ENCODE peak calls at places on chromosomes 6 and 20, in eight cellular contexts. E is GM03348; Z is GM23248; D is astrocyte; N is nephron progenitor cell; M is EL; O is NCI-H1092 treated with DMSO at 0.1 percent for 48 hours; J is activated effector memory CD4-positive, alpha-beta T cell treated with Interleukin-2 at 50 U/mL for 16 hours. U is an unnamed sample.
A peak's percentile ranks its signal among the peaks of the same experiment; 100 is the strongest.

GRCh38 chr20:2829376-2829775 is 11.1 kb downstream of the PCED1A start:
- DNase-seq in Z (no peak), E (no peak), D (no peak), M (no peak), J (no peak), N (no peak), O (no peak), U (no peak)

GRCh38 chr6:49453221-49453620 is 9.8 kb downstream of the MMUT start:
- DNase-seq in O (no peak), Z (peak; percentile 35), D (no peak), J (no peak), M (no peak), N (no peak), E (peak; percentile 25), U (no peak)

GRCh38 chr20:51715873-51716215 is 52.3 kb downstream of the ATP9A start:
- DNase-seq in E (no peak), O (no peak), M (no peak), J (no peak), Z (no peak), D (no peak), N (no peak), U (no peak)

GRCh38 chr6:96787846-96788580 is 49.3 kb downstream of the GPR63 start:
- DNase-seq in M (no peak), J (no peak), Z (no peak), E (no peak), D (no peak), O (peak; percentile 1), N (no peak), U (no peak)

GRCh38 chr6:3239110-3239830 is 11.8 kb upstream of the TUBB2B start:
- DNase-seq in Z (no peak), E (no peak), J (no peak), O (no peak), D (no peak), M (no peak), N (no peak), U (no peak)

GRCh38 chr6:43301081-43301870 is 3.2 kb downstream of the SLC22A7 start:
- DNase-seq in E (no peak), O (no peak), D (no peak), J (no peak), M (no peak), N (no peak), Z (no peak), U (no peak)

GRCh38 chr6:121143476-121143875 is 190.8 kb downstream of the TBC1D32 start:
- DNase-seq in N (no peak), O (no peak), E (peak; percentile 3), D (peak; percentile 22), Z (peak; percentile 50), J (no peak), M (peak; percentile 1), U (peak; percentile 10)

GRCh38 chr20:5085380-5085779 is 34.4 kb downstream of the PCNA start:
- DNase-seq in J (no peak), Z (no peak), M (no peak), N (no peak), O (no peak), D (no peak), E (no peak), U (no peak)

GRCh38 chr6:103784117-103784516 is 1075.6 kb downstream of the HACE1 start:
- DNase-seq in E (no peak), M (no peak), N (no peak), J (no peak), Z (no peak), D (no peak), O (no peak), U (no peak)

GRCh38 chr6:118327237-118327636 is 220.9 kb upstream of the PLN start:
- DNase-seq in Z (no peak), O (no peak), N (no peak), M (no peak), E (no peak), J (no peak), D (no peak), U (no peak)

GRCh38 chr6:159012201-159012600 is 12.2 kb upstream of the RSPH3 start:
- DNase-seq in N (no peak), M (peak; percentile 58), O (no peak), E (no peak), Z (peak; percentile 9), J (no peak), D (peak; percentile 81), U (peak; percentile 16)

GRCh38 chr6:72182337-72183246 is 296.2 kb downstream of the RIMS1 start:
- DNase-seq in O (peak; percentile 24), E (peak; percentile 49), D (peak; percentile 40), N (peak; percentile 66), Z (peak; percentile 58), J (no peak), M (peak; percentile 31), U (peak; percentile 12)

GRCh38 chr6:135995160-135995898 is 143.8 kb downstream of the PDE7B start:
- DNase-seq in Z (peak; percentile 86), D (peak; percentile 85), J (no peak), M (peak; percentile 76), N (no peak), E (peak; percentile 59), O (no peak), U (peak; percentile 51)

GRCh38 chr6:19723533-19723932 is 113.6 kb upstream of the ID4 start:
- DNase-seq in O (no peak), E (peak; percentile 67), J (no peak), Z (peak; percentile 91), N (no peak), M (peak; percentile 85), D (peak; percentile 69), U (peak; percentile 87)

GRCh38 chr20:62551408-62552323 is 75.9 kb upstream of the GATA5 start:
- DNase-seq in O (no peak), J (no peak), D (no peak), Z (no peak), M (no peak), E (no peak), N (peak; percentile 65), U (no peak)

GRCh38 chr20:43961541-43962471 is 47.2 kb downstream of the TOX2 start:
- DNase-seq in J (no peak), E (no peak), O (no peak), N (no peak), M (no peak), D (no peak), Z (no peak), U (no peak)

GRCh38 chr6:29442670-29443184 is 3.6 kb downstream of the OR10C1 start:
- DNase-seq in O (no peak), D (no peak), J (no peak), M (no peak), N (no peak), Z (no peak), E (no peak), U (no peak)

GRCh38 chr6:13681305-13682061 is 30.2 kb downstream of the RANBP9 start:
- DNase-seq in M (no peak), N (no peak), J (no peak), D (no peak), E (no peak), O (no peak), Z (no peak), U (no peak)

GRCh38 chr6:116876635-116877611 is at the start of gene RFX6:
- DNase-seq in E (peak; percentile 15), M (no peak), O (no peak), J (no peak), D (no peak), N (peak; percentile 61), Z (no peak), U (no peak)

GRCh38 chr20:33732166-33732970 is 572 bp downstream of the ZNF341 start:
- DNase-seq in M (no peak), N (no peak), D (peak; percentile 55), O (peak; percentile 89), J (no peak), Z (peak; percentile 84), E (peak; percentile 18), U (peak; percentile 85)

GRCh38 chr6:157962601-157963084 is 19.0 kb upstream of the SYNJ2 start:
- DNase-seq in N (no peak), D (peak; percentile 66), O (no peak), Z (no peak), E (peak; percentile 60), M (peak; percentile 73), J (no peak), U (no peak)